ENCODE peak calls at places on chromosome 22, in four cellular contexts. Y is AG04450, D is foreskin fibroblast, Q is IMR-90. G is an unnamed sample.

GRCh38 chr22:41762980-41763779 is 37.3 kb upstream of the CCDC134 start:
- DNase-seq in Y (no peak), D (no peak), Q (no peak), G (peak)

GRCh38 chr22:49770454-49771265 is 57.0 kb downstream of the BRD1 start:
- DNase-seq in Y (no peak), D (no peak), Q (no peak), G (no peak)

GRCh38 chr22:19568337-19569311 is 44.4 kb upstream of the CLDN5 start:
- DNase-seq in Y (peak), D (peak), Q (peak), G (peak)

GRCh38 chr22:22816171-22816514 is 71.5 kb upstream of the IGLL5 start:
- DNase-seq in Y (no peak), D (no peak), Q (no peak), G (no peak)

GRCh38 chr22:29269731-29270474 is 1.8 kb downstream of the EWSR1 start:
- DNase-seq in Y (no peak), D (peak), Q (peak), G (no peak)

GRCh38 chr22:20807315-20807752 is 33.4 kb downstream of the SERPIND1 start:
- DNase-seq in Y (peak), D (peak), Q (peak), G (peak)

GRCh38 chr22:39723899-39724351 is 153.4 kb downstream of the CACNA1I start:
- DNase-seq in Y (no peak), D (peak), Q (peak), G (peak)

GRCh38 chr22:29617922-29618629 is 14.6 kb downstream of the NF2 start:
- DNase-seq in Y (no peak), D (peak), Q (peak), G (peak)

GRCh38 chr22:22720724-22721261 is 76.4 kb downstream of the GGTLC2 start:
- DNase-seq in Y (no peak), D (peak), Q (no peak), G (peak)

GRCh38 chr22:26592368-26593015 is 2.6 kb upstream of the TPST2 start:
- DNase-seq in Y (no peak), D (no peak), Q (no peak), G (no peak)

GRCh38 chr22:34000879-34001526 is 80.7 kb upstream of the LARGE1 start:
- DNase-seq in Y (no peak), D (no peak), Q (no peak), G (no peak)

GRCh38 chr22:41915035-41915782 is at the start of gene SHISA8:
- DNase-seq in Y (no peak), D (peak), Q (peak), G (peak)

GRCh38 chr22:27676545-27677188 is 124.9 kb downstream of the MN1 start:
- DNase-seq in Y (no peak), D (no peak), Q (no peak), G (peak)

GRCh38 chr22:26970809-26971394 is 313.5 kb downstream of the MIAT start:
- DNase-seq in Y (no peak), D (no peak), Q (no peak), G (no peak)

GRCh38 chr22:40627612-40628011 is 8.9 kb downstream of the MRTFA start:
- DNase-seq in Y (no peak), D (no peak), Q (no peak), G (no peak)

GRCh38 chr22:21009638-21010425 is 5.1 kb upstream of the P2RX6 start:
- DNase-seq in Y (no peak), D (peak), Q (peak), G (peak)

GRCh38 chr22:26310616-26311015 is 118.4 kb upstream of the ASPHD2 start:
- DNase-seq in Y (no peak), D (no peak), Q (no peak), G (no peak)

GRCh38 chr22:19180234-19180633 is 1.7 kb upstream of the SLC25A1 start:
- DNase-seq in Y (no peak), D (no peak), Q (no peak), G (no peak)

GRCh38 chr22:29457730-29458129 is 19.3 kb downstream of the RFPL1 start:
- DNase-seq in Y (no peak), D (peak), Q (peak), G (peak)

GRCh38 chr22:39282642-39283311 is 36.6 kb downstream of the RPL3 start:
- DNase-seq in Y (no peak), D (no peak), Q (no peak), G (peak)

GRCh38 chr22:46661221-46661851 is 41.1 kb downstream of the GRAMD4 start:
- DNase-seq in Y (no peak), D (peak), Q (peak), G (peak)

DNA sequence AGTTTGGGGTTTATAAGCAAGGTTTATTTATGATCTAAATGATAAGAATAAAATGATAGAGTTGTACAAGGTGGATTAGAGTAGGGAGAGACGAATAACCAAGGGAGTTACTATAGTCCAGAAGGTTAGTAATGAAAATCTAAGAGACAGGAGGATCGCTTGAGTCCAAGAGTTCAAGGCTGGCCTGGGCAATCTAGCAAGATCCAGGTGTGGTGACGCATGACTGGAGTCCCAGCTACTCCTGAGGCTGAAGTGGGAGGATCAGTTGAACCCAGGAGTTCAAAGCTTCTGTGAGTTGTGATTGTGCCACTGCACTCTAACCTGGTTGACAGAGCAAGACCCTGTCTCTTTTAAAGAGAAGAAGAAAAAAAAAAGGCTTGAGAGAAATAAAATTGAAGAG is 12.3 kb downstream of the HMGXB4 start:
- DNase-seq in Y (no peak), D (no peak), Q (no peak), G (no peak)
- TF ChIP-seq CTCF in Y (no peak), D (no peak), Q (no peak), G (no peak)

GRCh38 chr22:17565986-17566687 is 2.8 kb downstream of the SLC25A18 start:
- DNase-seq in Y (no peak), D (no peak), Q (no peak), G (no peak)

GRCh38 chr22:17570851-17571631 is 7.7 kb downstream of the SLC25A18 start:
- DNase-seq in Y (no peak), D (peak), Q (peak), G (peak)

GRCh38 chr22:17575151-17575550 is 11.9 kb downstream of the SLC25A18 start:
- DNase-seq in Y (no peak), D (no peak), Q (no peak), G (no peak)

GRCh38 chr22:17566776-17567175 is 3.5 kb downstream of the SLC25A18 start:
- DNase-seq in Y (no peak), D (no peak), Q (no peak), G (no peak)

DNA sequence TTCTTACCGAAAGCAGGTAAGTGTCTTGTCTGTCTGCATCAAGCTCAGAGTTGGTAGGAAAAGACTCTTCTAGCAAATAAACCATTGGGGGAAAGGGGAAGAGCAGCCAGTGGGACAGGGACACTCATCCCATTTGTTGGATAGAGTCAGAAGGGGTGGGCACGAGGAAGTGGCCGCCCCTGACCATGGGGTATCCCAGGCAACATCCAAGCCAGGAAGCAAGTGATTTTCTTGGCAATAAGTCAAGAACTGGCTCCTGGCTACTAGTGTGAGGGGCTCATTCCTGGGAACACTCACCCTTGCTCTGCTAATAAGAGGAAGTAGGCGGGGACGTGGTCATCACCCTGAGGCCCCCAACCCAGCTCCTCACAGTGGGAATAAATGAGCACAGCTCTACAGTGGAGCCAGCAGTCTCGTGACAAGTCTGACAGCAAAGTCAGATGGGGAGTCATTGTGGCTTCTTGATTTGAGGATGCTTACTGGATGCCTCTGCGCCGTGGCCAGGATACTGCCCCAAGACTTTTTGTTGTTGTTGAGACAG is 6.7 kb downstream of the SLC25A18 start:
- DNase-seq in Y (no peak), D (peak), Q (peak), G (peak)
- H3K4me3 ChIP-seq in Y (no peak), D (no peak), Q (no peak), G (no peak)

GRCh38 chr22:42993651-42994275 is 21.2 kb downstream of the PACSIN2 start:
- DNase-seq in Y (no peak), D (peak), Q (peak), G (peak)

GRCh38 chr22:42992092-42992491 is 22.9 kb downstream of the PACSIN2 start:
- DNase-seq in Y (no peak), D (no peak), Q (no peak), G (no peak)

GRCh38 chr22:42991010-42991651 is 23.8 kb downstream of the PACSIN2 start:
- DNase-seq in Y (no peak), D (peak), Q (peak), G (peak)

GRCh38 chr22:42992886-42993479 is 22.0 kb downstream of the PACSIN2 start:
- DNase-seq in Y (no peak), D (peak), Q (no peak), G (no peak)

GRCh38 chr22:42990131-42990838 is 24.7 kb downstream of the PACSIN2 start:
- DNase-seq in Y (no peak), D (peak), Q (peak), G (peak)
- TF ChIP-seq CTCF in Y (peak), D (peak), Q (peak), G (peak)

DNA sequence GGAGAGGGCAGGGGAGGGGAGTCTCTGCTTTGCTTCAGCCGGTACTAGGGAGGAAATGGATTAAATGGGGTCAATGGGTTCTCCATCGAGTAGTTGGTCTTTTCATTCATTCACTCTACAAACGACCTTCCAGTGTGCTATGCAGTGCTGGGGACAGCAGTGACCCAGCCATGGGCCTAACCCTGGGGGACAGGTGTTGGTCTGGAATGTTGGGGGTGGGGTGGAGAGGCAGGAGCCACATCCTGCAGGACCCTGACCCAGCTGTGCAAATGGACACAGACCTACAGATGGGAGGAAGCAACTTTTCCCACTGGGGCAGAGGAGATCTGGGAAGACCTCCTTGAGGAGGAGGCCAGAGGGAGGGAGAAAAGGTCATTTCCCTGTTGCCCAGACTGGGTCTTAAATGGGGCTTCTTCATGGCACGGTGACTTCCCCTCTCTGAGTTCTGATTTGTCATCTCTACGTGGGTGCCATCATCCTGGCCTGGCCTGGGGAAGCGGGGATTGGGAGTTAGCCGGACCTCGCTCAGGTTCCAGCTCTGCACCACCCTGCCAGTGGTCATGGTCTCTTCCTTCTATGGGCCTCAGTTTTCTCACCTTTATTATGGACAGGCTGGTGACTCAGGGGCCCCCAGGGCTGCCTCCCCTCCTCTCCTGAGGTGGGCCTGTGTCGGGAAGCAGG is 2.0 kb downstream of the CYTH4 start:
- DNase-seq in Y (no peak), D (no peak), Q (no peak), G (no peak)
- H3K4me3 ChIP-seq in Y (no peak), D (no peak), Q (no peak), G (no peak)

GRCh38 chr22:44955102-44955501 is 54.7 kb downstream of the PHF21B start:
- DNase-seq in Y (no peak), D (no peak), Q (no peak), G (no peak)

GRCh38 chr22:44956835-44957234 is 53.0 kb downstream of the PHF21B start:
- DNase-seq in Y (no peak), D (no peak), Q (no peak), G (no peak)

GRCh38 chr22:44954113-44954512 is 55.7 kb downstream of the PHF21B start:
- DNase-seq in Y (no peak), D (no peak), Q (no peak), G (no peak)

GRCh38 chr22:44952863-44953790 is 56.7 kb downstream of the PHF21B start:
- DNase-seq in Y (no peak), D (no peak), Q (no peak), G (no peak)

DNA sequence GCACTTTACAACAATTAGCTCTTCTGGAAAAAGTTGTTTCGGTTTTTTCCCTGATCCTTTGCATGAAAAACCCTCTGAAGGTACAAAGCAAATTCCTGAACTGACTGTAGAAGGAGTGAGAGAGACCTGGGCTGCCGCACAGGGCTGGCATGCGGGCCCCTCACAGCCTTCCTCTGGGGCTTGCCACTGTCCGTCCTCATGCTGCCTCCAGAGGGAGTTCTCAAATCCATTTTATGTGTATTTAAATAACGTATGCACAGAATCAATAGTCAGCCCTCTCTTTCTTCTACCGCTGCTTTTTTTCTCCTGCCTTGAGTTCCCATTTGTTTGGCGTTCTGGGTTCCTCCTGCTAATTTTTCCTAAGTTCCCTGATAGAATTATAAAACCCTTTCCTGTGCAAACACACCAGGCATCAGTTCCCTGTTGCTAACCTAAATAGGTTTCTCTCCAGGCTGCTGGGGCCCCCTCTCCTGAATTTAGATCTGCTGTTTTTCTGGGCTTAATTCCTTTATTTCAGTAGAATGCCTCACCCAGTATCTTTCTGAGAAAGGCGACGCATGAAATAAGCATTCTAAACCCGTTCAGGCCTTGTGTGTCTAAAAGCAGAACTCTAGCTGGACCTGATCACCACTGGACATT is 52.4 kb downstream of the PHF21B start:
- DNase-seq in Y (no peak), D (no peak), Q (peak), G (no peak)
- TF ChIP-seq CTCF in Y (peak), D (peak), Q (peak), G (no peak)

GRCh38 chr22:24335529-24335928 is 64.9 kb downstream of the SPECC1L start:
- DNase-seq in Y (no peak), D (no peak), Q (no peak), G (no peak)

GRCh38 chr22:24341657-24342056 is 71.0 kb downstream of the SPECC1L start:
- DNase-seq in Y (no peak), D (no peak), Q (no peak), G (no peak)

GRCh38 chr22:24337894-24338645 is 67.4 kb downstream of the SPECC1L start:
- DNase-seq in Y (no peak), D (no peak), Q (no peak), G (no peak)

GRCh38 chr22:24338701-24339451 is 68.2 kb downstream of the SPECC1L start:
- DNase-seq in Y (no peak), D (peak), Q (peak), G (no peak)

GRCh38 chr22:24339452-24339747 is 68.8 kb downstream of the SPECC1L start:
- DNase-seq in Y (no peak), D (no peak), Q (no peak), G (no peak)
- H3K4me3 ChIP-seq in Y (no peak), D (no peak), Q (no peak), G (no peak)